ENCODE peak calls at places on chromosomes 5 and 9, in five cellular contexts. N, G, S, M and B are unnamed samples. For H3K9me3, the result is how much of the 10 kb centered on the place peaks cover.

GRCh38 chr5:168752416-168753190 is 173.4 kb upstream of the PANK3 start:
- DNase-seq in S (no peak), M (no peak), G (no peak), N (no peak), B (no peak)

GRCh38 chr5:2538169-2538568 is 213.3 kb downstream of the IRX2 start:
- DNase-seq in N (no peak), G (no peak), S (no peak), M (peak), B (no peak)

GRCh38 chr9:112169368-112169767 is 5.7 kb downstream of the SUSD1 start:
- DNase-seq in N (no peak), S (no peak), M (no peak), G (no peak), B (no peak)

GRCh38 chr5:128259530-128260145 is 176.1 kb downstream of the SLC12A2 start:
- DNase-seq in N (no peak), G (no peak), M (no peak), S (peak), B (no peak)

GRCh38 chr5:102223542-102224444 is 72.3 kb downstream of the SLCO4C1 start:
- DNase-seq in N (no peak), M (no peak), G (no peak), S (peak), B (no peak)

GRCh38 chr5:43256261-43256966 is 56.8 kb downstream of the HMGCS1 start:
- DNase-seq in N (no peak), M (no peak), S (no peak), G (no peak), B (no peak)

GRCh38 chr5:138974227-138975063 is 99.3 kb upstream of the LRRTM2 start:
- DNase-seq in G (no peak), N (no peak), S (peak), M (no peak), B (no peak)

GRCh38 chr5:158876263-158876942 is 223.3 kb downstream of the EBF1 start:
- DNase-seq in S (no peak), N (peak), G (no peak), M (no peak), B (no peak)

GRCh38 chr9:98607787-98608186 is 100.9 kb downstream of the GABBR2 start:
- DNase-seq in G (no peak), M (no peak), N (no peak), S (peak), B (no peak)

GRCh38 chr9:33908114-33908513 is 91.2 kb downstream of the UBE2R2 start:
- DNase-seq in N (no peak), G (no peak), S (no peak), M (no peak), B (no peak)

GRCh38 chr5:375336-375920 is 53.9 kb downstream of the AHRR start:
- DNase-seq in M (peak), N (peak), S (no peak), G (no peak), B (no peak)

GRCh38 chr9:78296208-78296892 is 575 bp upstream of the PSAT1 start:
- DNase-seq in S (peak), M (peak), N (no peak), G (no peak), B (no peak)

GRCh38 chr9:19116391-19116790 is 10.9 kb downstream of the PLIN2 start:
- DNase-seq in G (no peak), S (peak), N (no peak), M (no peak), B (no peak)

GRCh38 chr5:111853748-111854147 is 96.8 kb upstream of the NREP start:
- DNase-seq in M (no peak), N (no peak), S (peak), G (no peak), B (no peak)

GRCh38 chr5:93058309-93058708 is 522.7 kb downstream of the NR2F1-AS1 start:
- DNase-seq in S (peak), G (no peak), M (no peak), N (no peak), B (no peak)

GRCh38 chr9:95808001-95808400 is 67.5 kb upstream of the ERCC6L2 start:
- DNase-seq in N (no peak), S (peak), G (no peak), M (no peak), B (no peak)

GRCh38 chr9:88266416-88266815 is 121.8 kb upstream of the SPIN1 start:
- DNase-seq in S (no peak), N (no peak), M (no peak), G (no peak), B (no peak)
- H3K9me3 ChIP-seq in S (under half), N (under half), M (under half), G (under half), B (under half)

DNA sequence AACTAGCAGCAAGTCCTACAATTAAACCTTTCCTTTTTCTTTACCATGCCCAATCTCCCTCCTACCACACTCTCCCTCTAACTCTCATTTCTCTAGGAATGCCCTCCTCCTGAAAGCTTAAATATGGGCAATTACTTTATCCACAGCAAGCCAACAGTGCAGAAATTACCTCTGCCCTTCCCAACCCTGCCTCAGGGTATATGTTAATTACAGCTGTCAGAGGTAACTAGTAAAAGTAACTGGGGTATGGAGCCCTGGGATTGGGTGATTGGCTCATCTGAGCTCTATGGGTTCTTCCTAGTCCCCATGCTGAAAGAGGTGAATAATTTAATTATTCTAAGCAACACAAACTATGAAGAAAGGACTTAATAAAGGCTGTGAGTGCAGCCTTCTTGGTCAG is 478.9 kb upstream of the NMUR2 start:
- DNase-seq in G (no peak), N (no peak), S (no peak), M (no peak), B (no peak)
- H3K9me3 ChIP-seq in G (under half), N (under half), S (under half), M (under half), B (under half)

DNA sequence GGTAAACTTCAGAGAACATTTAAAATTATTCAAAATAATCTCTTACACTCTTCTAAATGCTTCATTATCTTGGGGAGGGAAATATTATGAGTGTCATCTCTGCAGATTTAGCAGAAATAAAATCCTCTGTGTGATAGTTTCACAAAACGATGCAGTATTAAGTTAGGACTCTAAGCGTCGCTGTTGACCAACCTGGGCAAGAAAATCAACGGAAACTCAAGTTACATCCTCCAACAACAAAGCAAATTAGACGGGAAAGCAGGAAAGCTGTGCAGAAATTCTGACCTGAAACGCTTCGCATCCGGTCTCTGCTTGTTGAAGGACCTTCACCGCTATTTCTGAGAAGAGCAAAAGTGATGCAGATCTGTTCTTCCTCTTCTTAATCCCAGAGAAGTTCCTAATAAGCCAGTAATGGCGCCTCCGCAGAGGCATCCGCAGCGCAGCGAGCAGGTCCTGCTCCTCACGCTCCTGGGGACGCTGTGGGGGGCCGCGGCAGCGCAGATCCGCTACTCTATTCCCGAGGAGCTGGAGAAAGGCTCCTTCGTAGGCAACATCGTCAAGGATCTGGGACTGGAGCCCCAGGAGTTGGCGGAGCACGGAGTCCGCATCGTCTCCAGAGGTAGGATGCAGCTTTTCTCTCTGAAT is at the start of gene PCDHGA6:
- DNase-seq in G (no peak), S (peak), N (no peak), M (no peak), B (no peak)
- H3K9me3 ChIP-seq in G (under half), S (under half), N (half or more), M (under half), B (under half)

DNA sequence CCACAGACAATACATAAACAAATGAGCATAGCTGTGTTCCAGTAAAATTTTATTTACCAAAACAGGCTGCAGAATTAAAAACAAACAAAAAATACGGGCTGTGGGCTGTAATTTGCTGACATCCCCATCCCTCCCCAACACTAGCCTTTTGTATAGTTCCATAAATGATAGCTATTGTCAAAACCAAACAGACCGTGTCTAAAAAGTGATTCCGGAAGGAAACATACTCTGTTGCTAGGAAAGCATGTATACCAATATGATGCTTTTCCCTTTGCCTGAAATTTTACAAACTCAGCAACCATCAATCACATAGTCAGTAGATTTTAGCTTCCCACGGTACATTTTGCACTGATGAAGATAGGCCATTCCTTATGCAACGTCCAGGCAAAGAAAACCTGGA is 80.0 kb downstream of the TMEM215 start:
- DNase-seq in N (no peak), M (no peak), G (no peak), S (no peak), B (no peak)
- H3K9me3 ChIP-seq in N (under half), M (under half), G (under half), S (under half), B (under half)

GRCh38 chr5:162607879-162608278 is 540.3 kb downstream of the GABRG2 start:
- DNase-seq in M (no peak), N (no peak), G (no peak), S (no peak), B (no peak)
- H3K9me3 ChIP-seq in M (under half), N (under half), G (under half), S (under half), B (under half)

DNA sequence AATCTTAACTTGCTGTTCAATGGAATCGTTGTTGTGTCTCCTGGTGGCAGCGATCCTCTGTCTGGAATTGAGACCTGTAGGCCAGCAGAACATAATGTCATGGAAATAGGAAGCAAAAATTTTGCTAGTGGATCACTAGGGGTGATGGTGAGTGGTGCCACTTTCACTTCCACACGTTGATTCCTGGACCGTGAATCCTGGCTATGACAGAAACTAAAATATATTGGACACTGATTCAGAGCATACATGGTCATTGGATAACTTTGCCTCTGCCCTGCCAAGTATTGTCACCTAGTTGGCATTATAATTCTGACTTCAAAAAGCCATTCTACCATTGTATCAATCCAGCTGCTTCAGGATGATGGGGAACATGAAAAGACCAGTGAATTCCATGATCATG is 353.2 kb downstream of the IRX1 start:
- DNase-seq in G (no peak), M (no peak), S (no peak), N (no peak), B (no peak)
- H3K9me3 ChIP-seq in G (under half), M (under half), S (under half), N (under half), B (under half)

GRCh38 chr5:32668552-32668951 is 42.6 kb upstream of the NPR3 start:
- DNase-seq in N (no peak), M (no peak), S (no peak), G (no peak), B (no peak)

DNA sequence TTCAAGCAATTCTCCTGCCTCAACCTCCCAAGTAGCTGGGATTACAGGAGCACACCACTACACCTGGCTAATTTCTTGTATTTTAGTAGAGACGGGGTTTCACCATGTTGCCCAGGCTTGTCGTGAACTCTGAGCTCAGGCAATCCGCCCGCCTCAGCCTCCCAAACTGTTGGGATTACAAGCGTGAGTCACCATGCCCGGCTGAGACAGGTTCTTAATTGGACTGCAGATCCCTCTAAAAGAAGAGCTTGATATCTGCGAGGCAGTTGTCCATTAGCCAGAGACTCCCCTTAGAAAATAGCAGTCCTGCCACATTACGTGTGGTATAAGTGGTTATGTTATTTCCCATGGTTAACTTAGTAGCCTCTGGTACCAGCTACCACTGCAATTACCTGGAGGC is 46.6 kb upstream of the NPR3 start:
- DNase-seq in S (no peak), G (no peak), N (no peak), M (no peak), B (no peak)
- H3K9me3 ChIP-seq in S (under half), G (under half), N (under half), M (under half), B (under half)

GRCh38 chr5:150905312-150905683 is 518 bp upstream of the ZNF300 start:
- DNase-seq in S (no peak), N (no peak), G (no peak), M (no peak), B (no peak)
- H3K9me3 ChIP-seq in S (under half), N (half or more), G (under half), M (under half), B (under half)

GRCh38 chr5:179207920-179208705 is 137.1 kb downstream of the ADAMTS2 start:
- DNase-seq in M (no peak), G (no peak), S (no peak), N (no peak), B (no peak)
- H3K9me3 ChIP-seq in M (under half), G (under half), S (under half), N (under half), B (under half)